ENCODE peak calls at places on chromosome 3, in six cellular contexts. One of them, this sample, is unnamed.

GRCh38 chr3:131224886-131225550 is 156.6 kb upstream of the NUDT16 start:
- DNase-seq in mucosa of descending colon: no peak
- DNase-seq in ascending aorta: no peak
- DNase-seq in IMR-90: peak; percentile 42
- DNase-seq in cardiac muscle cell: no peak
- DNase-seq in CD8-positive, alpha-beta T cell: no peak
- DNase-seq in this sample: no peak

GRCh38 chr3:128933922-128934253 is 54.5 kb downstream of the ACAD9 start:
- DNase-seq in mucosa of descending colon: no peak
- DNase-seq in ascending aorta: no peak
- DNase-seq in IMR-90: no peak
- DNase-seq in cardiac muscle cell: no peak
- DNase-seq in CD8-positive, alpha-beta T cell: no peak
- DNase-seq in this sample: no peak

GRCh38 chr3:71875461-71875947 is 90.6 kb upstream of the PROK2 start:
- DNase-seq in mucosa of descending colon: peak; percentile 87
- DNase-seq in ascending aorta: peak; percentile 22
- DNase-seq in IMR-90: peak; percentile 53
- DNase-seq in cardiac muscle cell: peak; percentile 79
- DNase-seq in CD8-positive, alpha-beta T cell: peak; percentile 60
- DNase-seq in this sample: peak; percentile 77

GRCh38 chr3:55235416-55235815 is 251.7 kb downstream of the WNT5A start:
- DNase-seq in mucosa of descending colon: no peak
- DNase-seq in ascending aorta: no peak
- DNase-seq in IMR-90: peak; percentile 60
- DNase-seq in cardiac muscle cell: no peak
- DNase-seq in CD8-positive, alpha-beta T cell: no peak
- DNase-seq in this sample: no peak

GRCh38 chr3:61200255-61200654 is 51.0 kb downstream of the FHIT start:
- DNase-seq in mucosa of descending colon: no peak
- DNase-seq in ascending aorta: no peak
- DNase-seq in IMR-90: no peak
- DNase-seq in cardiac muscle cell: no peak
- DNase-seq in CD8-positive, alpha-beta T cell: no peak
- DNase-seq in this sample: no peak

GRCh38 chr3:42306499-42306898 is 40.5 kb upstream of the CCK start:
- DNase-seq in mucosa of descending colon: no peak
- DNase-seq in ascending aorta: no peak
- DNase-seq in IMR-90: no peak
- DNase-seq in cardiac muscle cell: no peak
- DNase-seq in CD8-positive, alpha-beta T cell: no peak
- DNase-seq in this sample: no peak

GRCh38 chr3:143763568-143764162 is 84.6 kb downstream of the SLC9A9 start:
- DNase-seq in mucosa of descending colon: no peak
- DNase-seq in ascending aorta: no peak
- DNase-seq in IMR-90: peak; percentile 13
- DNase-seq in cardiac muscle cell: no peak
- DNase-seq in CD8-positive, alpha-beta T cell: no peak
- DNase-seq in this sample: no peak

GRCh38 chr3:156433910-156434309 is 121.0 kb downstream of the SSR3 start:
- DNase-seq in mucosa of descending colon: no peak
- DNase-seq in ascending aorta: no peak
- DNase-seq in IMR-90: peak; percentile 49
- DNase-seq in cardiac muscle cell: no peak
- DNase-seq in CD8-positive, alpha-beta T cell: no peak
- DNase-seq in this sample: no peak

GRCh38 chr3:112132975-112133448 is at the start of gene GCSAM:
- DNase-seq in mucosa of descending colon: no peak
- DNase-seq in ascending aorta: peak; percentile 25
- DNase-seq in IMR-90: no peak
- DNase-seq in cardiac muscle cell: no peak
- DNase-seq in CD8-positive, alpha-beta T cell: peak; percentile 34
- DNase-seq in this sample: no peak

GRCh38 chr3:157544501-157545139 is 41.4 kb upstream of the VEPH1 start:
- DNase-seq in mucosa of descending colon: no peak
- DNase-seq in ascending aorta: no peak
- DNase-seq in IMR-90: peak; percentile 74
- DNase-seq in cardiac muscle cell: no peak
- DNase-seq in CD8-positive, alpha-beta T cell: no peak
- DNase-seq in this sample: no peak

GRCh38 chr3:183252973-183253363 is at the start of gene B3GNT5:
- DNase-seq in mucosa of descending colon: peak; percentile 89
- DNase-seq in ascending aorta: no peak
- DNase-seq in IMR-90: no peak
- DNase-seq in cardiac muscle cell: peak; percentile 11
- DNase-seq in CD8-positive, alpha-beta T cell: no peak
- DNase-seq in this sample: peak; percentile 80

GRCh38 chr3:107392549-107393165 is 15.4 kb downstream of the CCDC54 start:
- DNase-seq in mucosa of descending colon: no peak
- DNase-seq in ascending aorta: no peak
- DNase-seq in IMR-90: peak; percentile 66
- DNase-seq in cardiac muscle cell: no peak
- DNase-seq in CD8-positive, alpha-beta T cell: no peak
- DNase-seq in this sample: no peak

GRCh38 chr3:179149239-179149887 is 1.2 kb downstream of the PIK3CA start:
- DNase-seq in mucosa of descending colon: no peak
- DNase-seq in ascending aorta: no peak
- DNase-seq in IMR-90: peak; percentile 32
- DNase-seq in cardiac muscle cell: peak; percentile 57
- DNase-seq in CD8-positive, alpha-beta T cell: peak; percentile 6
- DNase-seq in this sample: peak; percentile 16

DNA sequence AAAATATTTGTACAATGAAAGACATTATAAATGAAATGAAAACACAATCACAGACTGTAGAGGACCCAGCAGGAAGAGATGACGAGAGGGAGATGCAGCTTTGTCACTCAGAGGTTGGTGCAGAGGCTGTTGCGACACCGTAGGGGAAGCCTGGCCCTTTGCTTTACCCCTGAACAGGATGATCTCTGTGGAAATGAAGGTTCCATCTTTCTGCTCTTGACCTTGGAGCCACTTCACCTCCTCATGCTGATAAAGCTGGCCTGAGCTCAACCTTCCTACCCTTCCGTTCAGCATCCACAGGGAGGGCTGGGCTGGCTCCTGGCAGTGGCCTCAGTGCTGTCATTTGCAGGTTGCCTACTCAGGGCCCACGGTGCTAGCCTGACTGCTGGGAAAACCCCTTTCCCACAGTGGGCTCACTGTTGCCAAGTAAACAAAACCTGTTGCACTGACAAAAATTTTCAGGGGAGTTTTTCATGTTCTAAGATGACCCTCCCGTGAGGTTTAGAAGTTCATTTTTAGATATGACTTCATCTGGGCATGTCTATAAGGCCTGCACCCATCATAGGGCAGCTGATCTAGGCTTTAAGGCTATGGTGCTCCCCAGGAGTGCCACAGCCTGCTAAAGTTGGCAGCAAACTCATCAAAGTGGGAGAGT is 3.0 kb upstream of the CD80 start:
- DNase-seq in mucosa of descending colon: no peak
- DNase-seq in ascending aorta: no peak
- DNase-seq in IMR-90: no peak
- DNase-seq in cardiac muscle cell: peak; percentile 13
- DNase-seq in CD8-positive, alpha-beta T cell: no peak
- DNase-seq in this sample: no peak
- TF ChIP-seq CTCF in mucosa of descending colon: no peak
- TF ChIP-seq CTCF in ascending aorta: no peak
- TF ChIP-seq CTCF in IMR-90: no peak
- TF ChIP-seq CTCF in cardiac muscle cell: no peak
- TF ChIP-seq CTCF in CD8-positive, alpha-beta T cell: no peak
- TF ChIP-seq CTCF in this sample: no peak

DNA sequence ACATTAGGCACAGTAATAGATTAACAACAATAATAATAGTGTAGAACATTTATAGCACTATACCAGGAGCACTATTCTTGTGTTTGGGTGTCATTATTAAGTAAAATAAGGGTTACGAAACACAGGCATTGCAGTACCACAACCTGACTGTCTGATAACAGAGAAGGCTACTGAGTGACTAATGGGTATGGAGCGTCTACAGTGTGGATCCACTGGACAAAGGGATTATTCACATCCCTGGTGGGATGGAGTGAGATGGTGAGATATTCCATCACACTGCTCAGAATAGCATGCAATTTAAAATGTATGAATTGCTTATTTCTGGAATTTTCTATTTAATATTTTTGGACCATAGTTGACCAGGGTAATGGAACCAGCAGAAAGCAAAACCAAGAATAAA is 18.2 kb downstream of the MINDY4B start:
- DNase-seq in mucosa of descending colon: no peak
- DNase-seq in ascending aorta: no peak
- DNase-seq in IMR-90: peak; percentile 8
- DNase-seq in cardiac muscle cell: no peak
- DNase-seq in CD8-positive, alpha-beta T cell: no peak
- DNase-seq in this sample: no peak
- H3K4me1 ChIP-seq in mucosa of descending colon: no peaks in the 10 kb centered on the region
- H3K4me1 ChIP-seq in ascending aorta: no peaks in the 10 kb centered on the region
- H3K4me1 ChIP-seq in IMR-90: no peaks in the 10 kb centered on the region
- H3K4me1 ChIP-seq in cardiac muscle cell: no peaks in the 10 kb centered on the region
- H3K4me1 ChIP-seq in CD8-positive, alpha-beta T cell: no peaks in the 10 kb centered on the region
- H3K4me1 ChIP-seq in this sample: no peaks in the 10 kb centered on the region

GRCh38 chr3:136947477-136947876 is 10.3 kb upstream of the IL20RB start:
- DNase-seq in mucosa of descending colon: no peak
- DNase-seq in ascending aorta: no peak
- DNase-seq in IMR-90: no peak
- DNase-seq in cardiac muscle cell: no peak
- DNase-seq in CD8-positive, alpha-beta T cell: no peak
- DNase-seq in this sample: no peak

GRCh38 chr3:136952292-136952691 is 5.5 kb upstream of the IL20RB start:
- DNase-seq in mucosa of descending colon: no peak
- DNase-seq in ascending aorta: no peak
- DNase-seq in IMR-90: peak; percentile 80
- DNase-seq in cardiac muscle cell: no peak
- DNase-seq in CD8-positive, alpha-beta T cell: no peak
- DNase-seq in this sample: no peak

GRCh38 chr3:136949146-136949545 is 8.6 kb upstream of the IL20RB start:
- DNase-seq in mucosa of descending colon: no peak
- DNase-seq in ascending aorta: no peak
- DNase-seq in IMR-90: no peak
- DNase-seq in cardiac muscle cell: no peak
- DNase-seq in CD8-positive, alpha-beta T cell: no peak
- DNase-seq in this sample: no peak

GRCh38 chr3:136950583-136950982 is 7.2 kb upstream of the IL20RB start:
- DNase-seq in mucosa of descending colon: no peak
- DNase-seq in ascending aorta: no peak
- DNase-seq in IMR-90: no peak
- DNase-seq in cardiac muscle cell: no peak
- DNase-seq in CD8-positive, alpha-beta T cell: no peak
- DNase-seq in this sample: no peak

GRCh38 chr3:136949708-136950107 is 8.1 kb upstream of the IL20RB start:
- DNase-seq in mucosa of descending colon: no peak
- DNase-seq in ascending aorta: no peak
- DNase-seq in IMR-90: no peak
- DNase-seq in cardiac muscle cell: no peak
- DNase-seq in CD8-positive, alpha-beta T cell: no peak
- DNase-seq in this sample: no peak
- TF ChIP-seq CTCF in mucosa of descending colon: no peak
- TF ChIP-seq CTCF in ascending aorta: no peak
- TF ChIP-seq CTCF in IMR-90: peak; percentile 36
- TF ChIP-seq CTCF in cardiac muscle cell: no peak
- TF ChIP-seq CTCF in CD8-positive, alpha-beta T cell: no peak
- TF ChIP-seq CTCF in this sample: peak; percentile 5

DNA sequence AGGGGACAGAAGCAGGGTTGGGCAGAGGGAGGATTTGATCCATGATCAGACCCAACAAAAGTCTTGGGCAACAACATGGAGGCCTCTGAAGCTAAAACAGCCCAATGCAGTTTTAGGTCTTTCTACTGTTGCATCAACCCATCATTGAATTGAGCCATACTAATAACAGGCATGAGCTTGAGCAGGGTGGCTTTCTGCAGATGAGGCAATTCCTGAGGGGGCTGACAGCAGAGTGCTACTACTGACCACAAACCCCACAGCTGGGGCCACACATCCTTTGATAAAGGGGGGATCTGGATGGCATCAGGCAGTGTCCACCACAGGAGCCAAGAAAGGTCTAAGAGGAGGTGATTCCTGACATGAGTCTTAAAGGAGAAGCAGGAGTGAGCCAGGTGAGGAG is 517.0 kb upstream of the PPP2R3A start:
- DNase-seq in mucosa of descending colon: no peak
- DNase-seq in ascending aorta: no peak
- DNase-seq in IMR-90: no peak
- DNase-seq in cardiac muscle cell: no peak
- DNase-seq in CD8-positive, alpha-beta T cell: no peak
- DNase-seq in this sample: no peak
- H3K4me1 ChIP-seq in mucosa of descending colon: no peaks in the 10 kb centered on the region
- H3K4me1 ChIP-seq in ascending aorta: no peaks in the 10 kb centered on the region
- H3K4me1 ChIP-seq in IMR-90: no peaks in the 10 kb centered on the region
- H3K4me1 ChIP-seq in cardiac muscle cell: no peaks in the 10 kb centered on the region
- H3K4me1 ChIP-seq in CD8-positive, alpha-beta T cell: no peaks in the 10 kb centered on the region
- H3K4me1 ChIP-seq in this sample: no peaks in the 10 kb centered on the region

DNA sequence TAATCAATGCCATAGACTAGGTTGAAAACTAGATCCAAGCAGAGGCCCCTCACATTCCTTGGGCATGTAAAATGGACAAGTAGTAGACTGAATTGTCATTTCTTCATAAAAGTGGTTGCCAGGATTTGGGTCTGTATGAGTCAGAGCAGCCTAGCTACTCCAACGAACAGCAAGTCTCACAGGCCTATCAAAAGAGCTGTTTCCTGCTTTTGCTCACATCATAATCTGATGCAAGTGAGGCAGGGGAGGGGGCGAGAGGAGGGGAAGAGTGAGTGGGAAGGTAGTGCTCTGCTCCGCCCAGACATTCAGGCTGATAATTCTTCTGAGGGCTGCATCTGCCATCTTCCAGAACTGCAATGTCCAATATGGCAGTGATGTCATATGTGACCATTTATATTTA is 228.9 kb upstream of the PRICKLE2 start:
- DNase-seq in mucosa of descending colon: no peak
- DNase-seq in ascending aorta: no peak
- DNase-seq in IMR-90: peak; percentile 85
- DNase-seq in cardiac muscle cell: no peak
- DNase-seq in CD8-positive, alpha-beta T cell: no peak
- DNase-seq in this sample: no peak
- TF ChIP-seq CTCF in mucosa of descending colon: no peak
- TF ChIP-seq CTCF in ascending aorta: no peak
- TF ChIP-seq CTCF in IMR-90: no peak
- TF ChIP-seq CTCF in cardiac muscle cell: no peak
- TF ChIP-seq CTCF in CD8-positive, alpha-beta T cell: no peak
- TF ChIP-seq CTCF in this sample: no peak

This sample was measured in Caco-2.